ENCODE peak calls at places on chromosomes 6 and 20, in six cellular contexts. B is uterus, H is right atrium auricular region, D is psoas muscle, M is body of pancreas, N is DND-41. W is an unnamed sample.

GRCh38 chr6:136137008-136137689 is 113.0 kb downstream of the MTFR2 start:
- DNase-seq in B (no peak), M (no peak), H (no peak), N (no peak), D (no peak), W (no peak)

GRCh38 chr20:49228676-49229075 is 9.5 kb downstream of the DDX27 start:
- DNase-seq in N (peak; percentile 30), H (no peak), B (no peak), D (no peak), M (no peak), W (no peak)

GRCh38 chr6:168908887-168909286 is 344.8 kb downstream of the THBS2 start:
- DNase-seq in M (no peak), N (no peak), D (no peak), B (no peak), H (no peak), W (no peak)

GRCh38 chr20:53773792-53774371 is 180.2 kb upstream of the ZNF217 start:
- DNase-seq in B (no peak), N (no peak), M (no peak), H (no peak), D (no peak), W (no peak)

GRCh38 chr20:11882651-11883050 is 35.0 kb upstream of the BTBD3 start:
- DNase-seq in M (no peak), B (no peak), D (no peak), H (no peak), N (no peak), W (no peak)

GRCh38 chr6:53792016-53792415 is 2.8 kb upstream of the LRRC1 start:
- DNase-seq in H (no peak), N (no peak), D (no peak), M (no peak), B (no peak), W (no peak)

GRCh38 chr6:157885211-157885788 is 62.3 kb downstream of the SNX9 start:
- DNase-seq in B (no peak), D (no peak), N (peak; percentile 50), M (no peak), H (no peak), W (peak; percentile 89)

GRCh38 chr6:109295109-109295765 is 87.0 kb downstream of the CD164 start:
- DNase-seq in D (no peak), M (no peak), B (no peak), H (no peak), N (no peak), W (no peak)

GRCh38 chr20:57652865-57653545 is 32.8 kb upstream of the ZBP1 start:
- DNase-seq in N (peak; percentile 10), D (no peak), M (no peak), B (peak; percentile 15), H (peak; percentile 34), W (no peak)

GRCh38 chr6:31401403-31401802 is 2.0 kb upstream of the MICA start:
- DNase-seq in D (peak; percentile 44), H (peak; percentile 72), N (peak; percentile 43), M (peak; percentile 59), B (peak; percentile 47), W (peak; percentile 11)

GRCh38 chr6:44100088-44100550 is 27.1 kb downstream of the MRPL14 start:
- DNase-seq in B (no peak), D (no peak), M (peak; percentile 41), N (peak; percentile 32), H (no peak), W (no peak)

GRCh38 chr6:83594936-83595335 is 82.6 kb downstream of the PRSS35 start:
- DNase-seq in H (no peak), B (no peak), M (no peak), N (no peak), D (no peak), W (no peak)

GRCh38 chr6:107409942-107410341 is 49.4 kb downstream of the PDSS2 start:
- DNase-seq in H (no peak), N (no peak), D (no peak), B (no peak), M (no peak), W (no peak)

GRCh38 chr6:85452441-85452881 is 2.6 kb downstream of the NT5E start:
- DNase-seq in D (no peak), H (no peak), B (no peak), M (no peak), N (no peak), W (no peak)

GRCh38 chr6:44004625-44005506 is 122.4 kb downstream of the MRPL14 start:
- DNase-seq in H (no peak), B (no peak), M (peak; percentile 66), N (peak; percentile 61), D (no peak), W (no peak)

GRCh38 chr6:30957716-30958115 is 16.9 kb downstream of the MUCL3 start:
- DNase-seq in H (no peak), M (no peak), D (no peak), B (no peak), N (no peak), W (no peak)

GRCh38 chr20:18698735-18699380 is 111.0 kb downstream of the DTD1 start:
- DNase-seq in H (no peak), N (no peak), M (no peak), B (no peak), D (no peak), W (no peak)

GRCh38 chr6:130978660-130979396 is 84.2 kb downstream of the EPB41L2 start:
- DNase-seq in H (no peak), B (no peak), D (no peak), N (no peak), M (no peak), W (no peak)
- H3K4me1 ChIP-seq in H (peaks cover 39% of the 10 kb centered on the region), B (peaks cover 6% of the 10 kb centered on the region), D (no peaks in the 10 kb centered on the region), N (peaks cover 40% of the 10 kb centered on the region), M (peaks cover 6% of the 10 kb centered on the region), W (no peaks in the 10 kb centered on the region)

GRCh38 chr20:23048283-23049200 is 930 bp downstream of the THBD start:
- DNase-seq in D (peak; percentile 79), N (no peak), H (peak; percentile 69), M (peak; percentile 51), B (peak; percentile 22), W (peak; percentile 29)

GRCh38 chr20:23049201-23049932 is at the start of gene THBD:
- DNase-seq in N (no peak), H (peak; percentile 92), B (peak; percentile 51), D (peak; percentile 87), M (peak; percentile 50), W (no peak)

GRCh38 chr20:23047738-23048214 is 1.7 kb downstream of the THBD start:
- DNase-seq in B (no peak), D (peak; percentile 39), M (peak; percentile 24), H (peak; percentile 57), N (no peak), W (no peak)

GRCh38 chr20:23046431-23046830 is 3.0 kb downstream of the THBD start:
- DNase-seq in M (no peak), H (no peak), N (no peak), B (no peak), D (no peak), W (no peak)

DNA sequence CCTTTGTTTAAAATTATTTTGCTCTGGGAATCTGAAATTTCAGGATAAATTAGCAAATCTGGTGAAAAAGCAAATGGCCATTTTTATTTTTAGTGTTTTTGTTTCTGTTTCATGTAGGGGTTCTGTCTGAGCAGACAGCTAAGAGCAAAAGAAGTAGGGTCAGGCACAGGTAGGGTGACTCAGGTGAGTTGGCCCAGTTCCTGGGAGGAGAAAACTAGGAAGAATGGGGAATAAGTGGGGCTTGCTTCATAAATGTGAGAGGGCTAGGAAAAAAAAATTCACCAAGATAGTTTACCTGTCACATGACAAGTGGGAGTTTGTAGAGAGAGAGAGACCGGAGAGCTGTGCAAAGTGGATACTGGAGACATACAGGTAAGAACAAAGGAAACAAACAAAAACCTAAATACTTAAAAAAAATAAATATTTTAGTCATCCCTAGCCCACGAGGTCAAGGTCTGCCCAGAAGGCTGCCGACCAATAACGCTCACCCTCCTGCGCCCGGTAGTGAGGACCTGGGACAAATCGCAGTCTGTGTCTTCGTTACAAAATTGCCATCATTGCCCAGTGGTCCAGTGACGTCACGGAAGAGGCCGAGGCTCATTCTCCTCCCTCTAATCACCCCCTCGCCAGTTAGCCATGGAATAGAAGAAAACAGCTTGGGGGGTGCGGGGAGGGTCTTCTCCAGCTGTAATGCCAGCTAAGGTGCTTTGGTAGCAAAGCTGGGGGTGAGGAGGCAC is 2.3 kb downstream of the THBD start:
- DNase-seq in B (no peak), D (no peak), M (no peak), N (no peak), H (no peak), W (no peak)
- H3K27me3 ChIP-seq in B (no peaks in the 10 kb centered on the region), D (no peaks in the 10 kb centered on the region), M (peaks cover 23% of the 10 kb centered on the region), N (no peaks in the 10 kb centered on the region), H (peaks cover 11% of the 10 kb centered on the region), W (no peaks in the 10 kb centered on the region)

GRCh38 chr6:20632696-20633095 is 98.4 kb downstream of the CDKAL1 start:
- DNase-seq in N (peak; percentile 45), B (no peak), M (no peak), H (no peak), D (no peak), W (no peak)

GRCh38 chr6:20630617-20631448 is 96.6 kb downstream of the CDKAL1 start:
- DNase-seq in H (no peak), D (no peak), B (no peak), M (no peak), N (no peak), W (no peak)

GRCh38 chr6:20629509-20629908 is 95.3 kb downstream of the CDKAL1 start:
- DNase-seq in B (no peak), D (no peak), M (no peak), N (no peak), H (no peak), W (no peak)

GRCh38 chr6:20630136-20630535 is 95.9 kb downstream of the CDKAL1 start:
- DNase-seq in N (no peak), M (no peak), D (no peak), B (no peak), H (no peak), W (no peak)

GRCh38 chr6:20631525-20631924 is 97.3 kb downstream of the CDKAL1 start:
- DNase-seq in D (no peak), B (no peak), N (no peak), M (no peak), H (no peak), W (no peak)
- H3K4me1 ChIP-seq in D (no peaks in the 10 kb centered on the region), B (peaks cover 4% of the 10 kb centered on the region), N (peaks cover 14% of the 10 kb centered on the region), M (peaks cover 6% of the 10 kb centered on the region), H (peaks cover 4% of the 10 kb centered on the region), W (no peaks in the 10 kb centered on the region)

DNA sequence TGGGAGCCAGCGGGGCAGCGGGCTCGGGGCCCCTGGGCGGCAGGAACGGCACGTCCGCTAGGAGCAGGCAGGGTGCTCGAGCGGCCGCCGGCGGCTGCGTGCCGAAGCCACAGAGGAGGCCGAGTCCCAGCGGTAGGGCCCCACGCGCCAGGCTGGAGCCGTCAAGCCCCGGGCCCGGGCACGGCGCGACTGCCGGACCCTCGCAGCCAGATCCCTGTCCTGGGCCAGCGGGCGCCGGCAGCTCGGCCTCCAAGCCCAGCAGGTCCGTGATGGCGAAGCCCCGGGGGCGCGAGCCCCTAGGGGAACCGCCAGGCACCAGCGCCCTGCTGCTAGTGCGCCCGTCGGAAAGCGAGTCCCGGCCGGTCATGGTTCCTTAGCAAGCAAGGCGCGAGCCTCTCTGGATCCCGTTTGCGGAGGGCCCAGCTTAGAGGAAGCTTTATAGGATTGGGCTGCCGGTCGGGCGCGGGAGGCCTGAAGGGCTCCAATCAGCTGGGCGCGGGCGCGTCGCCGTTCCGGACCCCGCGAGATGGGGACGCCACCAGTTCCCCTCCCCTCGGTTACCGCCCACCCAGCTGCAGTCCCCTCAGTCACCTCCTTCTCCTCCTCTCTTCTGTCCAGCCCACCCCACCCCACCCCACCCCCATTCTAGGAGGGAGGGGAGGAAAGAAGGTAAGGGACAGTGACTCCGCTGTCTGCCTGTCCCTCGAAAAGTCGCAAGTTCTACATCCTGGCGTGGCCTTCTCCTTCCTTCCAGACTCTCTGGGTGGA is at the start of gene VSX1:
- DNase-seq in H (peak; percentile 30), B (no peak), N (peak; percentile 3), D (no peak), M (peak; percentile 27), W (no peak)
- H3K27me3 ChIP-seq in H (peaks cover 24% of the 10 kb centered on the region), B (peaks cover 19% of the 10 kb centered on the region), N (peaks cover 16% of the 10 kb centered on the region), D (peaks cover 78% of the 10 kb centered on the region), M (peaks cover 33% of the 10 kb centered on the region), W (peaks cover 23% of the 10 kb centered on the region)

W was measured in naive thymus-derived CD4-positive, alpha-beta T cell.